ENCODE peak calls at places on chromosomes 7 and 10, in four cellular contexts. N is NCI-H1436; R is RWPE1; J is CD8-positive, alpha-beta T cell. X is an unnamed sample.

GRCh38 chr7:144653449-144653848 is 182.4 kb downstream of the TPK1 start:
- DNase-seq in N (no peak), R (no peak), J (no peak), X (no peak)

GRCh38 chr10:44132361-44133289 is 252.3 kb downstream of the CXCL12 start:
- DNase-seq in N (no peak), R (no peak), J (no peak), X (no peak)

GRCh38 chr7:93461350-93461749 is 113.2 kb downstream of the CALCR start:
- DNase-seq in N (peak; percentile 48), R (peak; percentile 2), J (no peak), X (no peak)

GRCh38 chr10:3935141-3935540 is 150.1 kb upstream of the KLF6 start:
- DNase-seq in N (no peak), R (peak; percentile 58), J (no peak), X (no peak)

GRCh38 chr7:151361193-151361959 is 19.8 kb downstream of the NUB1 start:
- DNase-seq in N (no peak), R (no peak), J (no peak), X (no peak)

GRCh38 chr10:36109399-36110023 is 467.4 kb upstream of the FZD8 start:
- DNase-seq in N (no peak), R (no peak), J (no peak), X (no peak)

GRCh38 chr7:84336303-84336702 is 141.7 kb upstream of the SEMA3A start:
- DNase-seq in N (no peak), R (no peak), J (no peak), X (no peak)

GRCh38 chr7:69928609-69929008 is 330.3 kb downstream of the AUTS2 start:
- DNase-seq in N (no peak), R (no peak), J (no peak), X (no peak)

GRCh38 chr10:102613286-102613685 is 31.0 kb upstream of the TRIM8 start:
- DNase-seq in N (no peak), R (no peak), J (no peak), X (no peak)

GRCh38 chr10:112360308-112361270 is 13.3 kb upstream of the ACSL5 start:
- DNase-seq in N (no peak), R (peak; percentile 58), J (no peak), X (no peak)

GRCh38 chr7:74466196-74466813 is 12.6 kb downstream of the GTF2IRD1 start:
- DNase-seq in N (no peak), R (no peak), J (no peak), X (no peak)

GRCh38 chr10:4545077-4545476 is 280.9 kb upstream of the AKR1E2 start:
- DNase-seq in N (no peak), R (no peak), J (no peak), X (no peak)

GRCh38 chr7:145779165-145779564 is 337.4 kb upstream of the CNTNAP2 start:
- DNase-seq in N (no peak), R (no peak), J (no peak), X (no peak)

GRCh38 chr7:50655490-50655889 is 90.3 kb upstream of the DDC start:
- DNase-seq in N (no peak), R (no peak), J (no peak), X (no peak)

GRCh38 chr10:17387861-17388503 is 66.4 kb downstream of the ST8SIA6 start:
- DNase-seq in N (no peak), R (peak; percentile 26), J (no peak), X (no peak)

GRCh38 chr10:124629410-124629809 is 114.8 kb downstream of the FAM53B start:
- DNase-seq in N (no peak), R (no peak), J (no peak), X (no peak)

GRCh38 chr10:47034511-47035051 is 123.4 kb downstream of the PTPN20 start:
- DNase-seq in N (no peak), R (no peak), J (no peak), X (no peak)

GRCh38 chr7:28296571-28297483 is 115.5 kb upstream of the CREB5 start:
- DNase-seq in N (peak; percentile 62), R (no peak), J (peak; percentile 40), X (no peak)

GRCh38 chr10:31961675-31962074 is 33.0 kb upstream of the ARHGAP12 start:
- DNase-seq in N (no peak), R (peak; percentile 69), J (no peak), X (peak; percentile 94)

GRCh38 chr10:122774269-122774668 is 71.4 kb downstream of the CUZD1 start:
- DNase-seq in N (no peak), R (no peak), J (no peak), X (no peak)